ENCODE peak calls at places on chromosome 11, in five cellular contexts. D is HepG2, M is NT2/D1, Q is GM12878, Y is H1. N is an unnamed sample.

GRCh38 chr11:7444582-7444981 is 40.7 kb upstream of the OLFML1 start:
- DNase-seq in D (no peak), M (peak), Q (no peak), Y (no peak), N (no peak)

GRCh38 chr11:123587044-123587443 is 67.4 kb downstream of the SCN3B start:
- DNase-seq in D (peak), M (no peak), Q (no peak), Y (no peak), N (no peak)

GRCh38 chr11:19955660-19956059 is 204.6 kb downstream of the DBX1 start:
- DNase-seq in D (no peak), M (no peak), Q (no peak), Y (no peak), N (no peak)

GRCh38 chr11:65266210-65266609 is 4.4 kb downstream of the POLA2 start:
- DNase-seq in D (no peak), M (no peak), Q (no peak), Y (no peak), N (no peak)

GRCh38 chr11:2796508-2797180 is 88.9 kb downstream of the CDKN1C start:
- DNase-seq in D (no peak), M (no peak), Q (no peak), Y (peak), N (no peak)

GRCh38 chr11:17457361-17458104 is 19.1 kb downstream of the ABCC8 start:
- DNase-seq in D (no peak), M (no peak), Q (no peak), Y (no peak), N (no peak)

GRCh38 chr11:118521892-118522311 is 5.4 kb upstream of the TTC36 start:
- DNase-seq in D (no peak), M (no peak), Q (peak), Y (no peak), N (no peak)

GRCh38 chr11:6249822-6250555 is 9.6 kb upstream of the CCKBR start:
- DNase-seq in D (no peak), M (no peak), Q (no peak), Y (no peak), N (no peak)

GRCh38 chr11:6599884-6600390 is 3.5 kb downstream of the RRP8 start:
- DNase-seq in D (no peak), M (no peak), Q (no peak), Y (peak), N (no peak)

GRCh38 chr11:116821050-116821918 is 1.8 kb downstream of the APOA4 start:
- DNase-seq in D (no peak), M (no peak), Q (no peak), Y (no peak), N (no peak)

GRCh38 chr11:40129276-40129675 is 1330.2 kb downstream of the LRRC4C start:
- DNase-seq in D (no peak), M (peak), Q (no peak), Y (no peak), N (no peak)

GRCh38 chr11:35166369-35167360 is 27.7 kb downstream of the CD44 start:
- DNase-seq in D (no peak), M (no peak), Q (no peak), Y (no peak), N (no peak)

GRCh38 chr11:64119748-64120147 is 46.2 kb downstream of the MACROD1 start:
- DNase-seq in D (no peak), M (no peak), Q (no peak), Y (no peak), N (no peak)

GRCh38 chr11:75024764-75025211 is 36.1 kb downstream of the NEU3 start:
- DNase-seq in D (no peak), M (no peak), Q (no peak), Y (no peak), N (no peak)

GRCh38 chr11:121571466-121571865 is 118.7 kb upstream of the SORL1-AS1 start:
- DNase-seq in D (no peak), M (no peak), Q (no peak), Y (no peak), N (no peak)

GRCh38 chr11:85307381-85307780 is 319.8 kb downstream of the DLG2 start:
- DNase-seq in D (no peak), M (no peak), Q (no peak), Y (no peak), N (no peak)

GRCh38 chr11:74636633-74637184 is 44.3 kb downstream of the POLD3 start:
- DNase-seq in D (no peak), M (no peak), Q (no peak), Y (no peak), N (no peak)

GRCh38 chr11:124069429-124070401 is 28.6 kb upstream of the OR10G7 start:
- DNase-seq in D (peak), M (no peak), Q (peak), Y (peak), N (peak)

GRCh38 chr11:112280268-112281126 is 19.8 kb upstream of the PLET1 start:
- DNase-seq in D (peak), M (peak), Q (peak), Y (peak), N (peak)
- TF ChIP-seq SUZ12 in D (no peak), M (no peak), Q (no peak), Y (no peak), N (no peak)

GRCh38 chr11:67291481-67292381 is 2.6 kb downstream of the ANKRD13D start:
- DNase-seq in D (no peak), M (no peak), Q (no peak), Y (no peak), N (no peak)

GRCh38 chr11:67295846-67296245 is 6.7 kb downstream of the ANKRD13D start:
- DNase-seq in D (no peak), M (no peak), Q (no peak), Y (no peak), N (no peak)

GRCh38 chr11:67290801-67291200 is 1.7 kb downstream of the ANKRD13D start:
- DNase-seq in D (no peak), M (no peak), Q (no peak), Y (no peak), N (no peak)

GRCh38 chr11:67292671-67293070 is 3.6 kb downstream of the ANKRD13D start:
- DNase-seq in D (no peak), M (no peak), Q (no peak), Y (no peak), N (no peak)

GRCh38 chr11:67293090-67293489 is 4.0 kb downstream of the ANKRD13D start:
- DNase-seq in D (no peak), M (no peak), Q (no peak), Y (no peak), N (no peak)
- TF ChIP-seq SUZ12 in D (no peak), M (no peak), Q (no peak), Y (no peak), N (no peak)

GRCh38 chr11:45390407-45390806 is 104.3 kb upstream of the SYT13 start:
- DNase-seq in D (peak), M (no peak), Q (no peak), Y (no peak), N (no peak)
- TF ChIP-seq SUZ12 in D (no peak), M (no peak), Q (no peak), Y (no peak), N (no peak)

DNA sequence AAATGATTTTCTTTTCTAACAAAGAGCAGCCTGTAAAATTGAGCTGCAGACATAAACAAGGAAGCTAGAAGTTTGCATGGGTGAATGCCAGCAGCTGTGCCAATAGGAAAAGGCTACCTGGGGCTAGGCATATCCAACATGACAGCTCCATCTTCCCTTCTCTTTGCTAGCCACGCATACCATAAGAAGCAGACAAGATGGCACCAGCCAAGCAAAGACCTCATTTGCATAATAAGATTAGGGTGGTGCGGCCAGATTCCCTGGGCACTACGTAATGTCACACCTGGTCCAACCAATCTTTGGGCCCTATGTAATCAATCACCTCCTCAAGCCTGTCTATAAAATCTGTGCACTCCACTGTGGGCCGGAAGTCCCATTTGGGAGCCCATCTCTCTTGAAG is 108.3 kb downstream of the SWAP70 start:
- DNase-seq in D (no peak), M (no peak), Q (no peak), Y (no peak), N (no peak)
- TF ChIP-seq SUZ12 in D (no peak), M (no peak), Q (no peak), Y (no peak), N (no peak)

GRCh38 chr11:67054851-67055523 is 1.7 kb upstream of the RHOD start:
- DNase-seq in D (peak), M (no peak), Q (no peak), Y (no peak), N (peak)

GRCh38 chr11:67057410-67057757 is 737 bp downstream of the RHOD start:
- DNase-seq in D (no peak), M (no peak), Q (no peak), Y (no peak), N (no peak)

GRCh38 chr11:67056640-67057409 is at the start of gene RHOD:
- DNase-seq in D (no peak), M (no peak), Q (no peak), Y (peak), N (no peak)

GRCh38 chr11:67056267-67056639 is 394 bp upstream of the RHOD start:
- DNase-seq in D (no peak), M (no peak), Q (no peak), Y (no peak), N (no peak)

DNA sequence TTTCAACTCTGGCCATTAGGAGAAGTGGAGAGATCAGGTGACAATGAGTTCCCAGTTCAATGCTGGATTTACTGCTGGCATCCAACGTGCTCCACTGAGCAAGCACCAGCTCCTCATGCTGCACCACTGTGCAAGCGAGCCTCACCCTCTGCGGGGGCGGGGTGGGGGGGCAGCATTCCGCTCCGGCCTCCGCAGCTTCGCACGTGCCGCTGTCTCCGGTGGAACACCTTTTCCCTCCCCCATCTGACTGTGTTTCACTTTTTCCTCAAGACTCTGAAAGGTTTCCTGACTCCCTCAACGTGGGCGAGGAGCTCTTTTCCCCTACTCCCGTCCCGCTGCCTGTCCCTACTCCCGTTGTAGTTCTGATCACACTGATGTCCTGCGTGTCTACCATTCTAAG is 835 bp upstream of the RHOD start:
- DNase-seq in D (no peak), M (no peak), Q (no peak), Y (no peak), N (no peak)
- TF ChIP-seq SUZ12 in D (no peak), M (no peak), Q (no peak), Y (no peak), N (no peak)

DNA sequence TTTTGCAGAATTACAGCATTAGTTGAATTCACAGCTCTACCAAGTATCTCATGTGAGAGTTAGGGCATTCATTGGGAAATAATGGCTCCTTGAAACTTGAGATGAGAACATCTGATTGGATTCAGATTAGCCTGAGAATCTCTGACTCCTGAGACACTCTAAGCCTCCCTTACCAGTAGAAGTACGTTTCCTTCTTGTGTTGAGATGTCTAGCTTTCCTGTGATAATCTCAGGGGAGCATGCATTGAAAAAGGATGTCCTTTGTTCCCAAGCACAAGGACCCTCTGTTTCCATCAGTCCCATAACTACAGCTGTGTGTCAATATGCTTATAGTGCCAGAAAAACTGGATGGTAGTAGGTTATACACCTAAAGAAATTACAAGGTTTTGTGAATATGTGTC is 35.2 kb upstream of the RDX start:
- DNase-seq in D (no peak), M (no peak), Q (no peak), Y (no peak), N (no peak)
- TF ChIP-seq SUZ12 in D (no peak), M (no peak), Q (no peak), Y (no peak), N (no peak)

GRCh38 chr11:120548682-120549209 is 37.2 kb downstream of the GRIK4 start:
- DNase-seq in D (no peak), M (no peak), Q (no peak), Y (no peak), N (no peak)

GRCh38 chr11:120547301-120547700 is 35.8 kb downstream of the GRIK4 start:
- DNase-seq in D (no peak), M (no peak), Q (no peak), Y (no peak), N (no peak)

GRCh38 chr11:120549346-120549745 is 37.8 kb downstream of the GRIK4 start:
- DNase-seq in D (no peak), M (no peak), Q (no peak), Y (no peak), N (no peak)

GRCh38 chr11:120546312-120547205 is 35.0 kb downstream of the GRIK4 start:
- DNase-seq in D (no peak), M (no peak), Q (no peak), Y (no peak), N (no peak)

GRCh38 chr11:120547871-120548681 is 36.5 kb downstream of the GRIK4 start:
- DNase-seq in D (peak), M (no peak), Q (no peak), Y (no peak), N (no peak)
- TF ChIP-seq SUZ12 in D (no peak), M (no peak), Q (no peak), Y (no peak), N (no peak)

DNA sequence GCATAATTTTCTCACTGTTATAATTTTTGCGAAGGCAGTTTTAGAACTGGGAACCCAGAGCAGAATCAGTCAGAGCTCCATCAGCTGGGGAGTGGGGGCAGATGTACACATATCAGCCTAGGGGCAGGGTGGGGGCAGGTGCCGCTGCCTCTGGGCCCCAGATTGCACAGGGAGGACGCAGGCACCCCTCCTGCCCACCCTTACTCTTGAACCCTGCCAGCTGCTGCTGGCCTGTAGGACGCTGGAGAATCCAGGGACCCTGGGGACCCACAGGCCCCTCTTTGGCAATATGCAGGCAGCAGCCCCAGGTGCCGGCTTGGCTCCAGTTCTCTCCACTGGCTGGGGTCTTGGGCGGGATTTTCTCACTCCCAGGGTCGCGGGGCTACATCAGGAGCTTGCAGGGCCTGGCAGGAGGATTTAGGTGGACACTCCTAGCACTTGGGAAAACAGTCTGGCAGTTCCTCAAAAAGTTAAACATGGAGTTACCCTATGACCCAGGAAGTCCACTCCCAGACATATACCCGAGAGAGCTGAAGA is 8.8 kb upstream of the CAPN5 start:
- DNase-seq in D (no peak), M (no peak), Q (no peak), Y (no peak), N (no peak)
- TF ChIP-seq SUZ12 in D (no peak), M (no peak), Q (no peak), Y (no peak), N (no peak)